ENCODE peak calls at places on chromosomes 13 and 19, in nine cellular contexts. T is IMR-90, S is transverse colon, U is adrenal gland, I is uterus, B is heart left ventricle, Q is tibial nerve, E is ovary, L is A549. J is an unnamed sample.

GRCh38 chr19:50380767-50381166 is 3.4 kb upstream of the POLD1 start:
- DNase-seq in T (no peak), S (no peak), U (no peak), I (no peak), B (no peak), Q (no peak), E (peak; percentile 62), L (no peak), J (no peak)

GRCh38 chr19:48713041-48713863 is 6.3 kb downstream of the MAMSTR start:
- DNase-seq in T (peak; percentile 31), S (no peak), U (peak; percentile 48), I (no peak), B (peak; percentile 27), Q (no peak), E (no peak), L (peak; percentile 75), J (no peak)

GRCh38 chr13:51317262-51317661 is 22.2 kb upstream of the SERPINE3 start:
- DNase-seq in T (peak; percentile 17), S (no peak), U (no peak), I (no peak), B (no peak), Q (no peak), E (no peak), L (peak; percentile 13), J (no peak)

GRCh38 chr13:113034451-113035208 is 65.6 kb downstream of the MCF2L start:
- DNase-seq in T (peak; percentile 56), S (peak; percentile 24), U (peak; percentile 59), I (peak; percentile 55), B (no peak), Q (peak; percentile 53), E (peak; percentile 73), L (peak; percentile 32), J (peak; percentile 20)

GRCh38 chr13:49571299-49572240 is 13.8 kb downstream of the RCBTB1 start:
- DNase-seq in T (no peak), S (no peak), U (no peak), I (no peak), B (no peak), Q (no peak), E (no peak), L (no peak), J (no peak)

GRCh38 chr19:12745166-12745897 is 6.3 kb upstream of the BEST2 start:
- DNase-seq in T (no peak), S (no peak), U (no peak), I (no peak), B (no peak), Q (no peak), E (no peak), L (no peak), J (no peak)

GRCh38 chr19:45577111-45577905 is 7.3 kb downstream of the OPA3 start:
- DNase-seq in T (peak; percentile 95), S (peak; percentile 60), U (no peak), I (no peak), B (peak; percentile 49), Q (no peak), E (peak; percentile 80), L (peak; percentile 91), J (peak; percentile 65)

GRCh38 chr13:37995052-37995451 is 125.5 kb upstream of the TRPC4 start:
- DNase-seq in T (peak; percentile 0), S (no peak), U (no peak), I (no peak), B (no peak), Q (no peak), E (no peak), L (no peak), J (no peak)

GRCh38 chr19:47391510-47392223 is 27.7 kb downstream of the MEIS3 start:
- DNase-seq in T (peak; percentile 66), S (peak; percentile 76), U (peak; percentile 79), I (peak; percentile 58), B (peak; percentile 73), Q (peak; percentile 61), E (peak; percentile 74), L (peak; percentile 81), J (no peak)

GRCh38 chr19:28632357-28633076 is 580.4 kb downstream of the UQCRFS1 start:
- DNase-seq in T (no peak), S (no peak), U (no peak), I (no peak), B (no peak), Q (no peak), E (no peak), L (no peak), J (no peak)

GRCh38 chr19:7187605-7188339 is 106.4 kb downstream of the INSR start:
- DNase-seq in T (no peak), S (peak; percentile 41), U (no peak), I (no peak), B (no peak), Q (no peak), E (no peak), L (no peak), J (no peak)

GRCh38 chr13:96650301-96650886 is 343.9 kb downstream of the OXGR1 start:
- DNase-seq in T (no peak), S (no peak), U (no peak), I (no peak), B (no peak), Q (no peak), E (no peak), L (no peak), J (no peak)

GRCh38 chr19:44752816-44753618 is 4.5 kb downstream of the BCL3 start:
- DNase-seq in T (peak; percentile 99), S (peak; percentile 96), U (peak; percentile 81), I (peak; percentile 91), B (peak; percentile 93), Q (peak; percentile 80), E (peak; percentile 88), L (peak; percentile 97), J (peak; percentile 88)

GRCh38 chr19:54114340-54114826 is 1.1 kb downstream of the TFPT start:
- DNase-seq in T (peak; percentile 18), S (peak; percentile 46), U (no peak), I (no peak), B (peak; percentile 56), Q (no peak), E (peak; percentile 56), L (no peak), J (no peak)

GRCh38 chr13:73465629-73465974 is 406.8 kb downstream of the KLF5 start:
- DNase-seq in T (peak; percentile 42), S (peak; percentile 14), U (no peak), I (no peak), B (no peak), Q (no peak), E (no peak), L (peak; percentile 60), J (no peak)

GRCh38 chr13:94433055-94433947 is 46.2 kb downstream of the DCT start:
- DNase-seq in T (no peak), S (peak; percentile 21), U (no peak), I (no peak), B (no peak), Q (no peak), E (no peak), L (no peak), J (no peak)

GRCh38 chr19:47719047-47719885 is 6.0 kb downstream of the EHD2 start:
- DNase-seq in T (peak; percentile 99), S (peak; percentile 80), U (peak; percentile 86), I (peak; percentile 93), B (peak; percentile 91), Q (peak; percentile 79), E (peak; percentile 97), L (peak; percentile 91), J (peak; percentile 78)

GRCh38 chr13:39016789-39017188 is 21.1 kb downstream of the PROSER1 start:
- DNase-seq in T (peak; percentile 8), S (peak; percentile 17), U (no peak), I (no peak), B (no peak), Q (no peak), E (no peak), L (peak; percentile 29), J (no peak)

GRCh38 chr13:39016087-39016486 is 21.8 kb downstream of the PROSER1 start:
- DNase-seq in T (no peak), S (no peak), U (no peak), I (no peak), B (no peak), Q (no peak), E (no peak), L (no peak), J (no peak)

GRCh38 chr13:39013462-39013861 is 22.8 kb upstream of the STOML3 start:
- DNase-seq in T (no peak), S (no peak), U (no peak), I (no peak), B (no peak), Q (no peak), E (no peak), L (no peak), J (no peak)

GRCh38 chr13:39012608-39013007 is 22.0 kb upstream of the STOML3 start:
- DNase-seq in T (no peak), S (no peak), U (no peak), I (no peak), B (no peak), Q (no peak), E (no peak), L (no peak), J (no peak)
- H3K4me1 ChIP-seq in T (no peaks in the 10 kb centered on the region), S (no peaks in the 10 kb centered on the region), U (no peaks in the 10 kb centered on the region), I (no peaks in the 10 kb centered on the region), B (no peaks in the 10 kb centered on the region), Q (no peaks in the 10 kb centered on the region), E (no peaks in the 10 kb centered on the region), L (no peaks in the 10 kb centered on the region), J (peaks cover 9% of the 10 kb centered on the region)

GRCh38 chr19:42219812-42220750 is at the start of gene ZNF526:
- DNase-seq in T (peak; percentile 97), S (peak; percentile 98), U (peak; percentile 97), I (peak; percentile 98), B (peak; percentile 97), Q (peak; percentile 96), E (peak; percentile 98), L (peak; percentile 100), J (peak; percentile 98)
- TF ChIP-seq POLR2A in T (peak; percentile 88), S (peak; percentile 71), U (no peak), I (peak; percentile 76), B (no peak), Q (peak; percentile 81), E (peak; percentile 69), L (peak; percentile 87), J (peak; percentile 68)

DNA sequence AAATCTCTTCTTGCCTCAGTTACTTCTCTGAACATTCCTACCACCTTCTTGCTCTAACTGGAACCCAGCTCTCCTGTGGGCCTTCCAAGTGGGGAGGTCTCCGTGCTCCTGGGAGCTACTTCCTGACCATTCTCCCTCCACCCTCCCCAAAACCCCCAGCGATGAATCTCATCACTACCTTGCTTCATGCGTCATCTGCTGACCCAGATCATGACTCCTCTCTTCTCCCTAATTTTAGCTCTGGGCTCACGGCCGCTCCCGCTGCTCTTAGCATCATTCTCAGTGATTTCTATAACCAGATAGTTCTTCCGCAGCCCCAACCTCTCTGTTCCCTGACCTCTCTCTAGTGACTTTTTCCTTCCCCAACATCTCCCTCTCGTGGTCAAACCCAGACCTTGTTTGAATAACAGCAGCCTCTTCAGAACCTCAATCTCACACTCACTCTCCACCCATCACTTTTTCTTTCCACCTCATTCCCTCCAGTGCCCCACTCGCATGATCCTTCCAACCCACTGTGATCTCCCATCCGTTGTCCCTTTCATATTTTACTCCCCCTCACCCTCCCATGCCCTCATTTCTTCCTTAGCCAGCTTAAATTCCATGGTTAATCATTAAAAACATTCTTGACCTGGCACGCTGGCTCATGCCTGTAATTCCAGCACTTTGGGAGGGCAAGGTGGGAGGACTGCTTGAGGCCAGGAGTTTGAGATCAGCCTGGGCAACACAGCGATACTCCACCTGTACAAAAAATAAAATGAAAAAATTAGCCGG is 21.8 kb downstream of the MRPS12 start:
- DNase-seq in T (peak; percentile 16), S (peak; percentile 26), U (no peak), I (no peak), B (no peak), Q (no peak), E (no peak), L (peak; percentile 78), J (no peak)
- TF ChIP-seq CTCF in T (peak; percentile 33), S (peak; percentile 26), U (peak; percentile 42), I (no peak), B (peak; percentile 17), Q (peak; percentile 23), E (no peak), L (peak; percentile 74), J (no peak)

GRCh38 chr13:110541526-110541920 is 20.0 kb downstream of the RAB20 start:
- DNase-seq in T (peak; percentile 24), S (no peak), U (no peak), I (no peak), B (no peak), Q (no peak), E (no peak), L (no peak), J (no peak)
- H3K4me1 ChIP-seq in T (peaks cover 9% of the 10 kb centered on the region), S (peaks cover 45% of the 10 kb centered on the region), U (peaks cover 64% of the 10 kb centered on the region), I (no peaks in the 10 kb centered on the region), B (peaks cover 11% of the 10 kb centered on the region), Q (peaks cover 46% of the 10 kb centered on the region), E (peaks cover 19% of the 10 kb centered on the region), L (peaks cover 3% of the 10 kb centered on the region), J (peaks cover 13% of the 10 kb centered on the region)

J was measured in gastrocnemius medialis.